ENCODE peak calls at places on chromosomes 1 and 21, in four cellular contexts. C is SK-N-SH, U is K562, X is GM12878. Z is an unnamed sample.

GRCh38 chr1:214004795-214005194 is 17.0 kb downstream of the PROX1 start:
- DNase-seq in C (no peak), U (no peak), X (no peak), Z (no peak)

GRCh38 chr1:192445243-192445642 is 128.5 kb downstream of the RGS21 start:
- DNase-seq in C (no peak), U (no peak), X (no peak), Z (no peak)

GRCh38 chr21:34021726-34022125 is 51.7 kb upstream of the MRPS6 start:
- DNase-seq in C (no peak), U (no peak), X (no peak), Z (no peak)

GRCh38 chr1:119372493-119373086 is 4.0 kb downstream of the HAO2 start:
- DNase-seq in C (no peak), U (peak; percentile 44), X (no peak), Z (no peak)

GRCh38 chr1:96130432-96130831 is 591.2 kb upstream of the PTBP2 start:
- DNase-seq in C (no peak), U (no peak), X (no peak), Z (no peak)

GRCh38 chr1:14672030-14672429 is 73.5 kb downstream of the KAZN start:
- DNase-seq in C (no peak), U (no peak), X (peak; percentile 39), Z (no peak)

GRCh38 chr1:31843506-31843905 is 27.7 kb upstream of the SPOCD1 start:
- DNase-seq in C (no peak), U (no peak), X (no peak), Z (no peak)

GRCh38 chr1:59484090-59484489 is 187.2 kb downstream of the FGGY start:
- DNase-seq in C (no peak), U (no peak), X (no peak), Z (no peak)

GRCh38 chr1:64209221-64209620 is 5.8 kb downstream of the UBE2U start:
- DNase-seq in C (no peak), U (no peak), X (no peak), Z (no peak)

GRCh38 chr1:212819704-212820103 is 27.7 kb downstream of the SPATA45 start:
- DNase-seq in C (no peak), U (no peak), X (peak; percentile 84), Z (no peak)

GRCh38 chr1:95742591-95743089 is 508.6 kb downstream of the RWDD3 start:
- DNase-seq in C (no peak), U (no peak), X (no peak), Z (no peak)

GRCh38 chr1:94817697-94818096 is 2.5 kb upstream of the SLC44A3 start:
- DNase-seq in C (no peak), U (no peak), X (no peak), Z (no peak)

GRCh38 chr1:174408142-174408541 is 39.6 kb upstream of the GPR52 start:
- DNase-seq in C (peak; percentile 15), U (no peak), X (no peak), Z (no peak)

GRCh38 chr1:171251042-171251740 is 2.9 kb downstream of the FMO1 start:
- DNase-seq in C (no peak), U (peak; percentile 12), X (no peak), Z (no peak)

GRCh38 chr21:33848252-33848953 is 67.2 kb downstream of the ATP5PO start:
- DNase-seq in C (no peak), U (no peak), X (no peak), Z (no peak)

GRCh38 chr1:168369655-168370054 is 89.0 kb downstream of the TBX19 start:
- DNase-seq in C (no peak), U (peak; percentile 62), X (no peak), Z (no peak)

GRCh38 chr1:17719874-17720273 is 35.3 kb upstream of the ACTL8 start:
- DNase-seq in C (no peak), U (no peak), X (no peak), Z (no peak)

GRCh38 chr1:222886194-222887126 is 71.6 kb downstream of the DISP1 start:
- DNase-seq in C (no peak), U (no peak), X (no peak), Z (no peak)

GRCh38 chr1:25706146-25707089 is 89.8 kb downstream of the MAN1C1 start:
- DNase-seq in C (no peak), U (no peak), X (no peak), Z (no peak)

GRCh38 chr1:1024421-1025415 is 4.8 kb downstream of the AGRN start:
- DNase-seq in C (no peak), U (no peak), X (no peak), Z (no peak)

GRCh38 chr21:36654341-36654740 is 44.6 kb upstream of the SIM2 start:
- DNase-seq in C (no peak), U (no peak), X (no peak), Z (no peak)

GRCh38 chr1:100322436-100323211 is 29.7 kb upstream of the CDC14A start:
- DNase-seq in C (no peak), U (no peak), X (no peak), Z (no peak)

GRCh38 chr1:8090241-8090702 is 64.2 kb upstream of the ERRFI1 start:
- DNase-seq in C (no peak), U (no peak), X (no peak), Z (no peak)

GRCh38 chr21:15966651-15967050 is 236.9 kb downstream of the USP25 start:
- DNase-seq in C (no peak), U (no peak), X (no peak), Z (no peak)

GRCh38 chr1:94745742-94746141 is 74.4 kb upstream of the SLC44A3 start:
- DNase-seq in C (no peak), U (no peak), X (no peak), Z (no peak)

GRCh38 chr1:1437033-1437903 is 1.8 kb downstream of the VWA1 start:
- DNase-seq in C (peak; percentile 34), U (no peak), X (no peak), Z (no peak)

GRCh38 chr1:66270122-66270812 is 263.7 kb upstream of the SGIP1 start:
- DNase-seq in C (no peak), U (no peak), X (no peak), Z (no peak)

GRCh38 chr1:48526045-48526714 is 54.2 kb upstream of the SPATA6 start:
- DNase-seq in C (peak; percentile 37), U (no peak), X (no peak), Z (no peak)

GRCh38 chr21:16402752-16403151 is 673.0 kb downstream of the USP25 start:
- DNase-seq in C (no peak), U (no peak), X (no peak), Z (no peak)

GRCh38 chr1:60281360-60281932 is 207.9 kb upstream of the C1orf87 start:
- DNase-seq in C (peak; percentile 79), U (peak; percentile 54), X (peak; percentile 1), Z (peak; percentile 59)

GRCh38 chr1:83900530-83900929 is 98.4 kb downstream of the TTLL7 start:
- DNase-seq in C (no peak), U (no peak), X (no peak), Z (no peak)

GRCh38 chr1:41783189-41783639 is 135.5 kb downstream of the HIVEP3 start:
- DNase-seq in C (no peak), U (no peak), X (no peak), Z (no peak)

GRCh38 chr1:15305366-15305765 is 58.3 kb downstream of the FHAD1 start:
- DNase-seq in C (no peak), U (no peak), X (no peak), Z (no peak)

GRCh38 chr1:42057800-42058199 is 95.4 kb upstream of the GUCA2B start:
- DNase-seq in C (no peak), U (no peak), X (no peak), Z (no peak)

GRCh38 chr1:67166196-67166595 is at the start of gene IL23R:
- DNase-seq in C (no peak), U (no peak), X (peak; percentile 86), Z (no peak)

DNA sequence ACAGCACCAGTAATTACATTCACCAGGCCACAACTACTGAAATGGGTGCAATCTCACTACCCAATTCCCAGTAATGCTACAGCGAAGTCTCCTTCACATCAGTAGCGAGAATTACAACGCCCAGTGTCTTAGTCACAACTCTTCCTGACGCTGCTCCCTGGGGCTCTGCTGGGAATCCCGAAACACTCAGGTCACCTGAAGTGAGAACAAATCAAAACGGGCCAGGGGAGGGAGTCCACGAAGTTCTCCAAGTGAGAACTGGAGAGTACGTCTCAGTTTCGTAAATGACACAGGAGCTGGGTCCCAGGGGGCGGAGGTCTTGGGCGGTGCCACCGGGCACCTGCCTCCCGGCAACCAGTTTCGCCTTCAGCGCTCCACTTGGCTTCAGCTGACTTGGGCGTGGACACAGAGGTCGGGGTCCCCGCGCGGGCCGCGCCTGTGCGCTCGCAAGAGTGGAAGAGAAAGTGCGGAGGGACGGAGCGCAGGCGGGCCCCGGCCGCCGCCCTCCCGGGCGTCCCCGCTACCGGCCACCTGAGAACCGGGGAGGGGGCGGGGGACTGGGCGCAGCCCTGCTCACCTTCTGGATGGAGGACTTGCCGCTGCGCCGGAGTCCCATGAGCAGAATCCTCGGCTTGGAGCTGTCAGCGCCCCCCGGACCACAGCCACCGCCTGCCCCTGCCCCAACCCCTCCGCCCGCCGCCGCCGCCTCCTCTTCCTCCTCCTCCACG is 575 bp downstream of the RRAGC start:
- DNase-seq in C (peak; percentile 62), U (peak; percentile 54), X (no peak), Z (no peak)
- TF ChIP-seq NRF1 in C (no peak), U (peak; percentile 26), X (no peak), Z (no peak)

DNA sequence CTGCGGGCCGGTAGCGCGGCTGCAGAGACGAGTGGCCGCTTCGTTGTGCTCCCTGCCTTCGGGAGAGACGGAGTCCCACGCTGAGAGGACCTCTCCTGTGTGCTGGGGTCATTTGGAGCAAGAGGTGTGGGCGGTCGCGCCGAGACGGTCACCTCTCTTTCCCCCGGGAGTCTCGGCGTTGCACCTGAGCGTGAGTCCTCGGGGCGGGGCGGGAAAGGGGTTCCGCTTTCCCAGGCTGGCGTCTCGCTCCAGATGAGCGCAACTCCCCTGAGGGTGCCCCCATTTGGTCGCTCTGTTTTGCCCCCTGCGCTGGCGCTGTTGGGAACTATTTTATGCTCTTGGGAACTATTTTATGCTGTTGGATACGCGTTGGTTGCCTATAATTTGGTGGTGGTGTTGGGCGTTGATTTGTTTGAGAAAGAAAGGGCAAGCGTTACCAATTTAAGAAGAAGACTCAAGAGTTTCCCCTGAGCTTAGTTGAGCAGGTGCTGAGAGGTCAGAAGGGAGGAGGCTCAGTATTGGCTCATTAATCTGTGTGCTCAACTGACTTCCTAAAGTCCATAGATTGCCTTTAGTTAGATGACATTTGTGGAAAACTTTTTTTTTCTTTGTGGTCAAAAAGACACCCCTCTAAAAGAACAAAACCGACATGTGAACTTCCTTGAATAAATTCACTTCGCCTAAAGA is 683 bp downstream of the LRRC8B start:
- DNase-seq in C (peak; percentile 68), U (peak; percentile 61), X (peak; percentile 35), Z (no peak)
- TF ChIP-seq NRF1 in C (no peak), U (no peak), X (peak; percentile 3), Z (no peak)

GRCh38 chr1:89978763-89979162 is 16.1 kb upstream of the ZNF326 start:
- DNase-seq in C (no peak), U (no peak), X (no peak), Z (no peak)
- TF ChIP-seq NRF1 in C (no peak), U (no peak), X (no peak), Z (no peak)

GRCh38 chr1:153869486-153869885 is 53.3 kb downstream of the GATAD2B start:
- DNase-seq in C (no peak), U (no peak), X (no peak), Z (no peak)
- TF ChIP-seq NRF1 in C (no peak), U (no peak), X (no peak), Z (no peak)